ENCODE peak calls at places on chromosome 10, in nine cellular contexts. One of them, this sample, is unnamed.

GRCh38 chr10:117553171-117553814 is 10.7 kb downstream of the EMX2 start:
- DNase-seq in A549: no peak
- DNase-seq in fibroblast of mammary gland: no peak
- DNase-seq in CD4-positive, alpha-beta T cell: no peak
- DNase-seq in breast epithelium: no peak
- DNase-seq in cardiac muscle cell: no peak
- DNase-seq in activated CD8-positive, alpha-beta T cell treated with anti-CD3 and anti-CD28 coated beads for 36 hours: no peak
- DNase-seq in GM06990: no peak
- DNase-seq in AG04450: no peak
- DNase-seq in this sample: no peak

GRCh38 chr10:80158598-80159127 is 26.1 kb downstream of the PLAC9 start:
- DNase-seq in activated CD8-positive, alpha-beta T cell treated with anti-CD3 and anti-CD28 coated beads for 36 hours: no peak
- DNase-seq in cardiac muscle cell: peak
- DNase-seq in CD4-positive, alpha-beta T cell: no peak
- DNase-seq in breast epithelium: peak
- DNase-seq in AG04450: peak
- DNase-seq in GM06990: no peak
- DNase-seq in A549: peak
- DNase-seq in fibroblast of mammary gland: peak
- DNase-seq in this sample: no peak

GRCh38 chr10:89887406-89887805 is 186.0 kb downstream of the KIF20B start:
- DNase-seq in fibroblast of mammary gland: no peak
- DNase-seq in A549: no peak
- DNase-seq in cardiac muscle cell: no peak
- DNase-seq in breast epithelium: no peak
- DNase-seq in GM06990: no peak
- DNase-seq in activated CD8-positive, alpha-beta T cell treated with anti-CD3 and anti-CD28 coated beads for 36 hours: no peak
- DNase-seq in CD4-positive, alpha-beta T cell: no peak
- DNase-seq in AG04450: no peak
- DNase-seq in this sample: no peak

GRCh38 chr10:120941468-120941867 is 90.3 kb downstream of the WDR11 start:
- DNase-seq in AG04450: no peak
- DNase-seq in cardiac muscle cell: no peak
- DNase-seq in activated CD8-positive, alpha-beta T cell treated with anti-CD3 and anti-CD28 coated beads for 36 hours: no peak
- DNase-seq in CD4-positive, alpha-beta T cell: no peak
- DNase-seq in fibroblast of mammary gland: no peak
- DNase-seq in breast epithelium: no peak
- DNase-seq in A549: no peak
- DNase-seq in GM06990: no peak
- DNase-seq in this sample: no peak

GRCh38 chr10:17026686-17027485 is 102.7 kb downstream of the CUBN start:
- DNase-seq in A549: no peak
- DNase-seq in CD4-positive, alpha-beta T cell: peak
- DNase-seq in AG04450: no peak
- DNase-seq in activated CD8-positive, alpha-beta T cell treated with anti-CD3 and anti-CD28 coated beads for 36 hours: peak
- DNase-seq in GM06990: peak
- DNase-seq in fibroblast of mammary gland: peak
- DNase-seq in cardiac muscle cell: peak
- DNase-seq in breast epithelium: no peak
- DNase-seq in this sample: no peak

GRCh38 chr10:103967433-103968142 is 648 bp downstream of the SLK start:
- DNase-seq in cardiac muscle cell: peak
- DNase-seq in activated CD8-positive, alpha-beta T cell treated with anti-CD3 and anti-CD28 coated beads for 36 hours: peak
- DNase-seq in breast epithelium: no peak
- DNase-seq in fibroblast of mammary gland: peak
- DNase-seq in GM06990: no peak
- DNase-seq in CD4-positive, alpha-beta T cell: no peak
- DNase-seq in AG04450: no peak
- DNase-seq in A549: peak
- DNase-seq in this sample: no peak

GRCh38 chr10:32982911-32983310 is 24.9 kb upstream of the ITGB1 start:
- DNase-seq in CD4-positive, alpha-beta T cell: no peak
- DNase-seq in cardiac muscle cell: no peak
- DNase-seq in A549: no peak
- DNase-seq in breast epithelium: no peak
- DNase-seq in AG04450: no peak
- DNase-seq in activated CD8-positive, alpha-beta T cell treated with anti-CD3 and anti-CD28 coated beads for 36 hours: no peak
- DNase-seq in GM06990: no peak
- DNase-seq in fibroblast of mammary gland: peak
- DNase-seq in this sample: no peak

GRCh38 chr10:51524041-51524440 is 175.4 kb downstream of the CSTF2T start:
- DNase-seq in GM06990: no peak
- DNase-seq in A549: no peak
- DNase-seq in activated CD8-positive, alpha-beta T cell treated with anti-CD3 and anti-CD28 coated beads for 36 hours: no peak
- DNase-seq in fibroblast of mammary gland: peak
- DNase-seq in cardiac muscle cell: peak
- DNase-seq in CD4-positive, alpha-beta T cell: no peak
- DNase-seq in breast epithelium: no peak
- DNase-seq in AG04450: peak
- DNase-seq in this sample: no peak

GRCh38 chr10:44310762-44311562 is 73.9 kb downstream of the CXCL12 start:
- DNase-seq in CD4-positive, alpha-beta T cell: peak
- DNase-seq in A549: peak
- DNase-seq in GM06990: peak
- DNase-seq in cardiac muscle cell: peak
- DNase-seq in breast epithelium: peak
- DNase-seq in activated CD8-positive, alpha-beta T cell treated with anti-CD3 and anti-CD28 coated beads for 36 hours: peak
- DNase-seq in fibroblast of mammary gland: peak
- DNase-seq in AG04450: peak
- DNase-seq in this sample: peak

GRCh38 chr10:107741976-107742375 is 577.5 kb upstream of the SORCS1 start:
- DNase-seq in GM06990: no peak
- DNase-seq in cardiac muscle cell: no peak
- DNase-seq in activated CD8-positive, alpha-beta T cell treated with anti-CD3 and anti-CD28 coated beads for 36 hours: no peak
- DNase-seq in fibroblast of mammary gland: no peak
- DNase-seq in CD4-positive, alpha-beta T cell: no peak
- DNase-seq in AG04450: no peak
- DNase-seq in breast epithelium: no peak
- DNase-seq in A549: no peak
- DNase-seq in this sample: no peak

GRCh38 chr10:48309711-48310226 is 3.3 kb downstream of the MAPK8 start:
- DNase-seq in activated CD8-positive, alpha-beta T cell treated with anti-CD3 and anti-CD28 coated beads for 36 hours: no peak
- DNase-seq in GM06990: no peak
- DNase-seq in breast epithelium: no peak
- DNase-seq in AG04450: no peak
- DNase-seq in CD4-positive, alpha-beta T cell: no peak
- DNase-seq in fibroblast of mammary gland: peak
- DNase-seq in A549: peak
- DNase-seq in cardiac muscle cell: peak
- DNase-seq in this sample: no peak

GRCh38 chr10:73416571-73416970 is 2.7 kb upstream of the ANXA7 start:
- DNase-seq in CD4-positive, alpha-beta T cell: no peak
- DNase-seq in cardiac muscle cell: no peak
- DNase-seq in activated CD8-positive, alpha-beta T cell treated with anti-CD3 and anti-CD28 coated beads for 36 hours: no peak
- DNase-seq in A549: no peak
- DNase-seq in fibroblast of mammary gland: no peak
- DNase-seq in breast epithelium: no peak
- DNase-seq in AG04450: no peak
- DNase-seq in GM06990: no peak
- DNase-seq in this sample: no peak

GRCh38 chr10:11260136-11260535 is 242.5 kb downstream of the CELF2 start:
- DNase-seq in fibroblast of mammary gland: no peak
- DNase-seq in activated CD8-positive, alpha-beta T cell treated with anti-CD3 and anti-CD28 coated beads for 36 hours: no peak
- DNase-seq in cardiac muscle cell: no peak
- DNase-seq in A549: no peak
- DNase-seq in breast epithelium: no peak
- DNase-seq in AG04450: no peak
- DNase-seq in GM06990: no peak
- DNase-seq in CD4-positive, alpha-beta T cell: no peak
- DNase-seq in this sample: no peak

GRCh38 chr10:119494224-119495060 is 48.1 kb downstream of the RGS10 start:
- DNase-seq in A549: no peak
- DNase-seq in breast epithelium: no peak
- DNase-seq in AG04450: peak
- DNase-seq in GM06990: no peak
- DNase-seq in cardiac muscle cell: no peak
- DNase-seq in fibroblast of mammary gland: peak
- DNase-seq in activated CD8-positive, alpha-beta T cell treated with anti-CD3 and anti-CD28 coated beads for 36 hours: no peak
- DNase-seq in CD4-positive, alpha-beta T cell: no peak
- DNase-seq in this sample: no peak

GRCh38 chr10:119493155-119493554 is 49.4 kb downstream of the RGS10 start:
- DNase-seq in breast epithelium: no peak
- DNase-seq in cardiac muscle cell: no peak
- DNase-seq in A549: no peak
- DNase-seq in GM06990: no peak
- DNase-seq in CD4-positive, alpha-beta T cell: no peak
- DNase-seq in activated CD8-positive, alpha-beta T cell treated with anti-CD3 and anti-CD28 coated beads for 36 hours: no peak
- DNase-seq in fibroblast of mammary gland: no peak
- DNase-seq in AG04450: no peak
- DNase-seq in this sample: no peak

GRCh38 chr10:119488675-119489074 is 53.8 kb downstream of the RGS10 start:
- DNase-seq in cardiac muscle cell: no peak
- DNase-seq in AG04450: no peak
- DNase-seq in CD4-positive, alpha-beta T cell: no peak
- DNase-seq in GM06990: no peak
- DNase-seq in breast epithelium: no peak
- DNase-seq in activated CD8-positive, alpha-beta T cell treated with anti-CD3 and anti-CD28 coated beads for 36 hours: no peak
- DNase-seq in A549: no peak
- DNase-seq in fibroblast of mammary gland: no peak
- DNase-seq in this sample: no peak

GRCh38 chr10:119491941-119492340 is 50.6 kb downstream of the RGS10 start:
- DNase-seq in GM06990: no peak
- DNase-seq in AG04450: peak
- DNase-seq in fibroblast of mammary gland: no peak
- DNase-seq in CD4-positive, alpha-beta T cell: no peak
- DNase-seq in cardiac muscle cell: no peak
- DNase-seq in breast epithelium: no peak
- DNase-seq in A549: no peak
- DNase-seq in activated CD8-positive, alpha-beta T cell treated with anti-CD3 and anti-CD28 coated beads for 36 hours: no peak
- DNase-seq in this sample: no peak

GRCh38 chr10:119489572-119490326 is 52.8 kb downstream of the RGS10 start:
- DNase-seq in CD4-positive, alpha-beta T cell: peak
- DNase-seq in AG04450: no peak
- DNase-seq in GM06990: peak
- DNase-seq in breast epithelium: no peak
- DNase-seq in cardiac muscle cell: peak
- DNase-seq in fibroblast of mammary gland: peak
- DNase-seq in activated CD8-positive, alpha-beta T cell treated with anti-CD3 and anti-CD28 coated beads for 36 hours: peak
- DNase-seq in A549: peak
- DNase-seq in this sample: peak
- TF ChIP-seq CTCF in CD4-positive, alpha-beta T cell: peak
- TF ChIP-seq CTCF in AG04450: peak
- TF ChIP-seq CTCF in GM06990: peak
- TF ChIP-seq CTCF in breast epithelium: no peak
- TF ChIP-seq CTCF in cardiac muscle cell: peak
- TF ChIP-seq CTCF in fibroblast of mammary gland: peak
- TF ChIP-seq CTCF in activated CD8-positive, alpha-beta T cell treated with anti-CD3 and anti-CD28 coated beads for 36 hours: peak
- TF ChIP-seq CTCF in A549: peak
- TF ChIP-seq CTCF in this sample: no peak

GRCh38 chr10:1980459-1980858 is 243.1 kb upstream of the ADARB2 start:
- DNase-seq in activated CD8-positive, alpha-beta T cell treated with anti-CD3 and anti-CD28 coated beads for 36 hours: no peak
- DNase-seq in A549: no peak
- DNase-seq in cardiac muscle cell: no peak
- DNase-seq in fibroblast of mammary gland: no peak
- DNase-seq in breast epithelium: no peak
- DNase-seq in AG04450: no peak
- DNase-seq in CD4-positive, alpha-beta T cell: no peak
- DNase-seq in GM06990: no peak
- DNase-seq in this sample: no peak

DNA sequence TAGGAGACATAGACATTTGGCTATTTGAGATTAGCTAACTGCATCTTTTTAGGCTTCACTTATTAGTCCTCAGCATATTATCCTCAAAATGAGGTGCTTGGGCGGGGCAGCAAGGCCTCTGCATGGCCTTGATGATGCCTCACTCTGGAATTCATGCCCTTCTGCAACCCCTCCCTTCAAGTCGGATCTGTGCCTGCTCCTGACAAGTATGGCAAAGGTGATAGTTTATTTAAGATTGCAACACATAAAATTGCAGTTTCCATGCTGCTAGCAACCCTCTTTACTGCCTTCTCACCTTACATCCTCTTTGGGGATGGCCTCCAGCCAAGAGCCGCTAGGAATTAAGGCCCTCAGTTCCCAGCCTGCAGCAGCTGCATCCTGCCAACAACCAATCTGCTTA is 241.3 kb upstream of the ADARB2 start:
- DNase-seq in activated CD8-positive, alpha-beta T cell treated with anti-CD3 and anti-CD28 coated beads for 36 hours: no peak
- DNase-seq in GM06990: no peak
- DNase-seq in AG04450: no peak
- DNase-seq in fibroblast of mammary gland: no peak
- DNase-seq in breast epithelium: no peak
- DNase-seq in CD4-positive, alpha-beta T cell: no peak
- DNase-seq in cardiac muscle cell: no peak
- DNase-seq in A549: no peak
- DNase-seq in this sample: no peak
- TF ChIP-seq CTCF in activated CD8-positive, alpha-beta T cell treated with anti-CD3 and anti-CD28 coated beads for 36 hours: no peak
- TF ChIP-seq CTCF in GM06990: no peak
- TF ChIP-seq CTCF in AG04450: no peak
- TF ChIP-seq CTCF in fibroblast of mammary gland: no peak
- TF ChIP-seq CTCF in breast epithelium: no peak
- TF ChIP-seq CTCF in CD4-positive, alpha-beta T cell: no peak
- TF ChIP-seq CTCF in cardiac muscle cell: no peak
- TF ChIP-seq CTCF in A549: no peak
- TF ChIP-seq CTCF in this sample: no peak

DNA sequence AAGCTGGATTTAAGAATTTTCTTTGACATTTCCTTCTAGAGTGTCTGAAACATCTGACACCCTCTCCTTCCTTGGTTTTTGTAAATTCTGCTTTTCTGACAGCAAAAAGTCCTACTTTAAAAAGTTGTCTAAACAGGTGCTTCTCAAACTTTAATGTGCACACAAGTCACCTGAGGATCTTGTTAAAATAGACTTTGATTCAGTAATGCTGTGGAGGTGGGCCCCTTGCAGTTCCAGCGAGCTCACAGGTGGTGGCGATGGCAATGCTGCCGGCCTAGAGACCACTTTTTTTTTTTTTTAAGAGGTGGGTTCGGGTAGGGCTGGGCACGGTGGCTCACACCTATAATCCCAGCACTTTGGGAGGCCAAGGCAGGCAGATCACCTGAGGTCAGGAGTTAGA is 77.1 kb downstream of the ABCC2 start:
- DNase-seq in activated CD8-positive, alpha-beta T cell treated with anti-CD3 and anti-CD28 coated beads for 36 hours: peak
- DNase-seq in fibroblast of mammary gland: no peak
- DNase-seq in GM06990: no peak
- DNase-seq in A549: no peak
- DNase-seq in AG04450: no peak
- DNase-seq in CD4-positive, alpha-beta T cell: no peak
- DNase-seq in cardiac muscle cell: no peak
- DNase-seq in breast epithelium: no peak
- DNase-seq in this sample: no peak
- TF ChIP-seq CTCF in activated CD8-positive, alpha-beta T cell treated with anti-CD3 and anti-CD28 coated beads for 36 hours: peak
- TF ChIP-seq CTCF in fibroblast of mammary gland: peak
- TF ChIP-seq CTCF in GM06990: peak
- TF ChIP-seq CTCF in A549: peak
- TF ChIP-seq CTCF in AG04450: peak
- TF ChIP-seq CTCF in CD4-positive, alpha-beta T cell: no peak
- TF ChIP-seq CTCF in cardiac muscle cell: peak
- TF ChIP-seq CTCF in breast epithelium: no peak
- TF ChIP-seq CTCF in this sample: no peak

DNA sequence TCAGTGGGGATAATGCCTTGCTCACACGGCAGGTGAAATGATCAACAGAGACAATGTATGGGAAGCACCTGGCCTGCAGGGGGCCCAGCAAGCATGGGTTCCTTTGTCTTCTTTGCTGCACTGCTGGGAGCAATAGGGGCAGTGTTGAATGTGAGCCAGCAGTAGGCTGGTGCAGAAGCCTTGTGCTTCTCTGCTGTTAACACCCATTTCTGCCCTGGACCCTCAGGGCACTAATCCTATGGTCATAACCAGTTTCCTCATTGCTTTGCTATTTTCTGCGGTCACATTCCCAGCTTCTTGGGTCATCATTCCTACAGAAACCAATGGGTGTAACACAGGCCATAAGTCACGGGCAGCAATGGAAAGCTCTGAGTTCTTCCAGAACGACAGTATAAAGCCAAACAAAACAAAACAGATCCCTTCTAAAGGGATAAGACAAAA is 10.9 kb upstream of the LGI1 start:
- DNase-seq in A549: peak
- DNase-seq in CD4-positive, alpha-beta T cell: no peak
- DNase-seq in cardiac muscle cell: peak
- DNase-seq in fibroblast of mammary gland: peak
- DNase-seq in breast epithelium: no peak
- DNase-seq in GM06990: no peak
- DNase-seq in AG04450: peak
- DNase-seq in activated CD8-positive, alpha-beta T cell treated with anti-CD3 and anti-CD28 coated beads for 36 hours: peak
- DNase-seq in this sample: no peak
- TF ChIP-seq CTCF in A549: peak
- TF ChIP-seq CTCF in CD4-positive, alpha-beta T cell: peak
- TF ChIP-seq CTCF in cardiac muscle cell: no peak
- TF ChIP-seq CTCF in fibroblast of mammary gland: peak
- TF ChIP-seq CTCF in breast epithelium: no peak
- TF ChIP-seq CTCF in GM06990: peak
- TF ChIP-seq CTCF in AG04450: peak
- TF ChIP-seq CTCF in activated CD8-positive, alpha-beta T cell treated with anti-CD3 and anti-CD28 coated beads for 36 hours: no peak
- TF ChIP-seq CTCF in this sample: no peak